ENCODE peak calls at places on chromosomes 5 and 9, in ten cellular contexts. Q is effector memory CD4-positive, alpha-beta T cell; H is prostate gland; I is lung; U is SK-N-SH; Y is small intestine; W is CD4-positive, CD25-positive, alpha-beta regulatory T cell; C is mesenchymal stem cell; J is sigmoid colon; D is HCT116. G is an unnamed sample.

GRCh38 chr9:134381671-134382505 is 55.6 kb downstream of the RXRA start:
- DNase-seq in D (no peak), C (no peak), J (no peak), Y (peak; percentile 48), U (peak; percentile 65), W (peak; percentile 24), Q (peak; percentile 28), I (no peak), H (no peak), G (no peak)

GRCh38 chr5:92328584-92329259 is 945.6 kb upstream of the ARRDC3 start:
- DNase-seq in I (no peak), W (no peak), J (no peak), U (no peak), Y (no peak), C (no peak), D (no peak), H (no peak), Q (no peak), G (no peak)

GRCh38 chr9:93682155-93682968 is 106.0 kb downstream of the PHF2 start:
- DNase-seq in Q (peak; percentile 16), J (peak; percentile 75), C (peak; percentile 57), H (peak; percentile 34), W (peak; percentile 22), D (peak; percentile 34), U (peak; percentile 85), Y (peak; percentile 53), I (peak; percentile 77), G (peak; percentile 63)

GRCh38 chr9:100098241-100098886 is 436 bp downstream of the ERP44 start:
- DNase-seq in Q (peak; percentile 50), J (peak; percentile 69), C (peak; percentile 80), H (peak; percentile 64), I (peak; percentile 72), U (peak; percentile 54), Y (peak; percentile 93), W (peak; percentile 41), D (peak; percentile 65), G (peak; percentile 84)

GRCh38 chr5:171520300-171521170 is 101.1 kb downstream of the FGF18 start:
- DNase-seq in Y (no peak), I (no peak), D (no peak), C (peak; percentile 34), W (no peak), J (no peak), H (no peak), U (peak; percentile 33), Q (no peak), G (no peak)

GRCh38 chr9:77457916-77458592 is 190.1 kb downstream of the GNA14 start:
- DNase-seq in J (peak; percentile 82), H (peak; percentile 44), Q (peak; percentile 29), U (peak; percentile 74), W (peak; percentile 24), I (peak; percentile 63), D (peak; percentile 65), C (peak; percentile 75), Y (peak; percentile 75), G (peak; percentile 37)

GRCh38 chr5:119400248-119400647 is 44.4 kb downstream of the TNFAIP8 start:
- DNase-seq in D (no peak), J (no peak), C (no peak), Q (no peak), H (no peak), U (no peak), I (no peak), W (no peak), Y (peak; percentile 50), G (peak; percentile 51)

GRCh38 chr5:65034029-65034781 is 265.5 kb downstream of the CWC27 start:
- DNase-seq in I (no peak), J (no peak), D (no peak), H (no peak), W (no peak), Q (no peak), U (no peak), C (no peak), Y (no peak), G (no peak)

GRCh38 chr9:130364619-130365322 is 80.0 kb upstream of the ASS1 start:
- DNase-seq in J (no peak), Q (no peak), I (no peak), W (no peak), H (no peak), D (no peak), C (no peak), Y (no peak), U (no peak), G (no peak)

GRCh38 chr9:5951686-5952211 is 61.1 kb downstream of the MLANA start:
- DNase-seq in W (no peak), I (no peak), J (no peak), Q (no peak), H (no peak), D (no peak), U (no peak), Y (no peak), C (peak; percentile 34), G (no peak)

GRCh38 chr9:114240216-114240615 is 82.7 kb upstream of the ORM1 start:
- DNase-seq in C (no peak), U (no peak), H (no peak), Y (no peak), W (no peak), J (no peak), Q (no peak), I (no peak), D (no peak), G (no peak)

GRCh38 chr9:38681747-38682227 is 38.1 kb downstream of the FAM240B start:
- DNase-seq in I (no peak), H (no peak), W (no peak), Y (no peak), J (no peak), C (peak; percentile 74), Q (no peak), U (no peak), D (no peak), G (no peak)

GRCh38 chr9:136345281-136346156 is 18.0 kb downstream of the DNLZ start:
- DNase-seq in D (no peak), C (peak; percentile 69), I (peak; percentile 74), U (peak; percentile 74), Y (peak; percentile 15), J (peak; percentile 84), H (no peak), Q (no peak), W (no peak), G (peak; percentile 91)

GRCh38 chr5:96752341-96753016 is 55.3 kb downstream of the ERAP1 start:
- DNase-seq in D (peak; percentile 36), C (peak; percentile 68), J (no peak), H (peak; percentile 52), W (peak; percentile 26), Q (peak; percentile 20), Y (peak; percentile 63), U (peak; percentile 19), I (no peak), G (no peak)

GRCh38 chr5:130871346-130872086 is 293.5 kb downstream of the HINT1 start:
- DNase-seq in Q (peak; percentile 27), W (peak; percentile 5), I (no peak), J (no peak), Y (peak; percentile 54), H (no peak), C (peak; percentile 43), D (peak; percentile 29), U (peak; percentile 30), G (peak; percentile 58)

DNA sequence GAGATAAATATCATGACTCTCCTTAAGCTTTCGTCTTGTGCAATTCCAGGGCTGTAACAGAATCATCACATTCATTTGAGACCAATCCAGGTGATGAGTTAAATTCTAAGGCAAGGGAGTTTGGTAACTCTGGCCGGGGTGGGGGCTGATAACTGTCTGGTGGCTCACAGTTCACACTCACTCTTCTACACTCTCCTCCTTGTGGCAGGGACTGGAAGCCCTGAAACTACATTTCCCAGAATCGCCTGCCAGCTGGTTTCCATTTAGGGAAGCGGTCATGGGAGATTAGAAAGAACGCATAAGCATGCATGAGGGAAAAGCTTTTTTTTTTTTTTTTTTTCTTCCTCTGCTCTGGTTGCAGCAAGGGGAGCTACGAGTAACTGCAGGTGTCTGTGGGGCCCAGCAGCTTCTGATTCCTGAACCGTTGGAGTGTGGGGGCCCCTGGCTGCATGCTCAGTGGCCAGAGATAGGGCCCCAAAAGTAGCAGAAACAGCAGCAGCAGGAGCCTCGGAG is 154.8 kb upstream of the TBC1D2 start:
- DNase-seq in Y (peak; percentile 39), D (no peak), C (peak; percentile 65), Q (no peak), W (no peak), U (peak; percentile 68), I (no peak), J (no peak), H (no peak), G (no peak)
- H3K4me3 ChIP-seq in Y (no peak overlapping the region), D (no peak overlapping the region), C (no peak overlapping the region), Q (no peak overlapping the region), W (no peak overlapping the region), U (no peak overlapping the region), I (no peak overlapping the region), J (no peak overlapping the region), H (no peak overlapping the region), G (no peak overlapping the region)

GRCh38 chr9:4713849-4714248 is 27.2 kb downstream of the AK3 start:
- DNase-seq in U (no peak), C (no peak), D (no peak), Y (no peak), W (no peak), H (no peak), I (no peak), Q (no peak), J (no peak), G (no peak)
- H3K36me3 ChIP-seq in U (peaks cover 63% of the 10 kb centered on the region), C (peaks cover 13% of the 10 kb centered on the region), D (peaks cover 25% of the 10 kb centered on the region), Y (peaks cover 17% of the 10 kb centered on the region), W (peaks cover 41% of the 10 kb centered on the region), H (peaks cover 14% of the 10 kb centered on the region), I (peaks cover 46% of the 10 kb centered on the region), Q (peaks cover 40% of the 10 kb centered on the region), J (peaks cover 21% of the 10 kb centered on the region), G (no peaks in the 10 kb centered on the region)

GRCh38 chr5:40915341-40915926 is 6.1 kb downstream of the C7 start:
- DNase-seq in I (no peak), H (no peak), Q (no peak), W (no peak), Y (no peak), U (no peak), C (no peak), J (no peak), D (no peak), G (no peak)
- H3K4me3 ChIP-seq in I (no peak overlapping the region), H (no peak overlapping the region), Q (no peak overlapping the region), W (no peak overlapping the region), Y (no peak overlapping the region), U (no peak overlapping the region), C (peak overlapping the region; percentile 63), J (peak overlapping the region; percentile 27), D (no peak overlapping the region), G (no peak overlapping the region)

GRCh38 chr5:179033004-179033580 is 9.5 kb downstream of the ZNF879 start:
- DNase-seq in U (no peak), D (no peak), Y (no peak), H (no peak), W (no peak), Q (no peak), C (no peak), I (no peak), J (no peak), G (no peak)
- H3K36me3 ChIP-seq in U (peaks cover 46% of the 10 kb centered on the region), D (no peaks in the 10 kb centered on the region), Y (peaks cover 12% of the 10 kb centered on the region), H (peaks cover 27% of the 10 kb centered on the region), W (peaks cover 46% of the 10 kb centered on the region), Q (peaks cover 50% of the 10 kb centered on the region), C (peaks cover 10% of the 10 kb centered on the region), I (peaks cover 52% of the 10 kb centered on the region), J (peaks cover 35% of the 10 kb centered on the region), G (no peaks in the 10 kb centered on the region)

GRCh38 chr5:108249785-108250100 is 132.2 kb downstream of the FBXL17 start:
- DNase-seq in Q (no peak), U (no peak), H (no peak), C (no peak), J (no peak), I (no peak), Y (no peak), W (no peak), D (no peak), G (no peak)
- H3K4me3 ChIP-seq in Q (no peak overlapping the region), U (no peak overlapping the region), H (no peak overlapping the region), C (no peak overlapping the region), J (no peak overlapping the region), I (no peak overlapping the region), Y (no peak overlapping the region), W (no peak overlapping the region), D (no peak overlapping the region), G (no peak overlapping the region)